ENCODE peak calls at places on chromosomes 4 and X, in ten cellular contexts. Z, B, E, T, X, N, C, U, V and P are unnamed samples.

GRCh38 chr4:141027421-141027820 is 105.8 kb downstream of the RNF150 start:
- DNase-seq in Z (no peak), B (no peak), E (no peak), T (no peak), X (no peak), N (peak), C (no peak), U (no peak), V (peak), P (no peak)

GRCh38 chr4:11487876-11488545 is 59.3 kb upstream of the HS3ST1 start:
- DNase-seq in Z (no peak), B (no peak), E (peak), T (no peak), X (no peak), N (peak), C (no peak), U (no peak), V (peak), P (no peak)

GRCh38 chrX:11558972-11559371 is 106.7 kb downstream of the ARHGAP6 start:
- DNase-seq in Z (peak), B (peak), E (no peak), T (peak), X (no peak), N (peak), C (no peak), U (peak), V (no peak), P (no peak)

GRCh38 chr4:142567199-142567598 is 278.9 kb downstream of the INPP4B start:
- DNase-seq in Z (peak), B (no peak), E (no peak), T (peak), X (no peak), N (no peak), C (no peak), U (no peak), V (no peak), P (no peak)

GRCh38 chrX:144586756-144587155 is 660.5 kb upstream of the SPANXN1 start:
- DNase-seq in Z (no peak), B (no peak), E (peak), T (no peak), X (no peak), N (peak), C (no peak), U (no peak), V (peak), P (no peak)

GRCh38 chr4:42778349-42778748 is 114.2 kb upstream of the GRXCR1 start:
- DNase-seq in Z (no peak), B (no peak), E (no peak), T (no peak), X (no peak), N (no peak), C (no peak), U (no peak), V (no peak), P (no peak)

GRCh38 chr4:112327950-112328349 is 30.8 kb downstream of the ALPK1 start:
- DNase-seq in Z (no peak), B (no peak), E (peak), T (no peak), X (no peak), N (peak), C (no peak), U (no peak), V (peak), P (no peak)

GRCh38 chrX:23797371-23798128 is 14.6 kb downstream of the SAT1 start:
- DNase-seq in Z (no peak), B (no peak), E (peak), T (no peak), X (peak), N (peak), C (no peak), U (no peak), V (no peak), P (no peak)

GRCh38 chrX:13432376-13432775 is 112.5 kb upstream of the ATXN3L start:
- DNase-seq in Z (no peak), B (no peak), E (peak), T (no peak), X (peak), N (peak), C (peak), U (no peak), V (peak), P (no peak)

GRCh38 chr4:23135792-23136645 is 443.3 kb downstream of the GBA3 start:
- DNase-seq in Z (no peak), B (peak), E (peak), T (no peak), X (no peak), N (peak), C (no peak), U (no peak), V (peak), P (peak)

GRCh38 chr4:37770016-37770415 is 56.5 kb upstream of the PGM2 start:
- DNase-seq in Z (no peak), B (no peak), E (peak), T (no peak), X (no peak), N (no peak), C (no peak), U (no peak), V (peak), P (no peak)

GRCh38 chrX:30702736-30703135 is 49.5 kb downstream of the GK start:
- DNase-seq in Z (no peak), B (no peak), E (peak), T (no peak), X (no peak), N (no peak), C (no peak), U (no peak), V (peak), P (no peak)

GRCh38 chr4:48590884-48591283 is 100.8 kb downstream of the ZAR1 start:
- DNase-seq in Z (no peak), B (no peak), E (no peak), T (no peak), X (no peak), N (no peak), C (no peak), U (no peak), V (no peak), P (no peak)

GRCh38 chr4:791201-791865 is 34.6 kb downstream of the CPLX1 start:
- DNase-seq in Z (no peak), B (no peak), E (no peak), T (no peak), X (no peak), N (no peak), C (no peak), U (no peak), V (no peak), P (no peak)

GRCh38 chr4:182286035-182286434 is 42.8 kb downstream of the TENM3 start:
- DNase-seq in Z (no peak), B (no peak), E (no peak), T (no peak), X (no peak), N (peak), C (no peak), U (no peak), V (peak), P (no peak)

GRCh38 chr4:180587379-180587778 is 1655.8 kb upstream of the TENM3 start:
- DNase-seq in Z (no peak), B (no peak), E (no peak), T (no peak), X (no peak), N (no peak), C (no peak), U (no peak), V (no peak), P (no peak)

GRCh38 chr4:186723207-186724047 is at the start of gene FAT1:
- DNase-seq in Z (peak), B (peak), E (peak), T (no peak), X (peak), N (peak), C (peak), U (no peak), V (peak), P (peak)

GRCh38 chr4:153521995-153522799 is 56.0 kb downstream of the TMEM131L start:
- DNase-seq in Z (peak), B (no peak), E (no peak), T (peak), X (no peak), N (no peak), C (no peak), U (peak), V (no peak), P (no peak)

GRCh38 chr4:7032591-7032990 is 10.6 kb upstream of the TADA2B start:
- DNase-seq in Z (no peak), B (no peak), E (no peak), T (no peak), X (no peak), N (no peak), C (no peak), U (no peak), V (no peak), P (no peak)

GRCh38 chrX:97211070-97211469 is 327.4 kb downstream of the RPA4 start:
- DNase-seq in Z (no peak), B (no peak), E (no peak), T (no peak), X (no peak), N (peak), C (no peak), U (no peak), V (no peak), P (no peak)

GRCh38 chr4:7594013-7594412 is 159.3 kb upstream of the PSAPL1 start:
- DNase-seq in Z (no peak), B (no peak), E (no peak), T (no peak), X (no peak), N (no peak), C (no peak), U (no peak), V (no peak), P (no peak)

GRCh38 chrX:44036336-44036735 is 63.1 kb upstream of the NDP start:
- DNase-seq in Z (no peak), B (no peak), E (peak), T (no peak), X (no peak), N (peak), C (no peak), U (no peak), V (peak), P (no peak)

GRCh38 chr4:98143001-98143899 is at the start of gene STPG2:
- DNase-seq in Z (peak), B (peak), E (peak), T (peak), X (peak), N (peak), C (peak), U (peak), V (peak), P (peak)
- TF ChIP-seq CTCF in Z (peak), B (peak), E (peak), T (peak), X (peak), N (peak), C (no peak), U (peak), V (peak), P (peak)

DNA sequence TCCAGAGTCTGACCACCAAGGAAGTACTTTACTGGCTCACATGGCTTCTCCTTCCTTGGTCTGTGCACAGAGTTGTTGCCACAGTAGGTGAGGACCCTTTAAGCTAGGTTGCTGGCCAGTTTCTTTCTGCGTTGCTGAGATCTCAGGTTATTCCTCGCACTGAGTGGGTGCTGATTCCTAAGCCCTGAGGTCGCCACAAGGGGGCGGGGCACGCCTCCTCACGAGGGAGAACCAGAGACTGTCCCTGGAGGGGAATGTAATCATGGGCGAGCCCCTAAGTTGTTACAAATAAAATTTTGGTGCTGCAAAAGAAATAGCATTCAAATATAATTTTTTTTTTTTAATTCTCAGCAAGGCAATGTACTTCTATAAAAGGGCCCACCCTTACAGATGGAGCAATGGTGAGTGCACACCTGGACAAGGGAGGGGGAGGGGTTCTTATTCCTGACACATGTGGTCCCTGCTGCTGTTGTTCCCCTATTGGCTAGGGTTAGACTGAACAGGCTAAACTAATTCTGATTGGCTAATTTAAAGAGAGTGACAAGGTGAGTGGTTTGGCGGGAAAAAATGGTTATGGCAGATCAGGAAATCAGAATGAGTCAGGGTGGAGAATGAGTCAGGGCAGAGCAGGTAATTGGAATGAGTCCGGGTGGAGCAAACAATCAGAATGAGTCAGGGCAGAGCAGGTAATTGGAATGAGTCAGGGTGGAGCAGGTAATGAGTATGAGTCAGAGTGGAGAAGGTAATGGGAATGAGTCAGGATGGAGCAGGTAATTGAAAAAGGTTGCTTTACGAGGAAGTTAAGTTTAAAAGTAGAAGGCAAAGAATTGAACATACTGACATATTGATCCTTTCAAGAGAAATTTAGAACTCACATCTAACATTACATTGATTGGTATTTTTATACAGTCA is 107.5 kb downstream of the VSIG4 start:
- DNase-seq in Z (no peak), B (no peak), E (no peak), T (no peak), X (no peak), N (peak), C (no peak), U (no peak), V (no peak), P (peak)
- TF ChIP-seq CTCF in Z (peak), B (no peak), E (no peak), T (no peak), X (no peak), N (no peak), C (no peak), U (no peak), V (no peak), P (no peak)

GRCh38 chr4:118587116-118587869 is 97.9 kb upstream of the METTL14 start:
- DNase-seq in Z (no peak), B (no peak), E (no peak), T (no peak), X (no peak), N (no peak), C (no peak), U (no peak), V (no peak), P (no peak)
- TF ChIP-seq CTCF in Z (no peak), B (no peak), E (no peak), T (no peak), X (no peak), N (no peak), C (no peak), U (no peak), V (no peak), P (no peak)

GRCh38 chr4:119212964-119213606 is 572 bp downstream of the USP53 start:
- DNase-seq in Z (peak), B (peak), E (peak), T (peak), X (peak), N (peak), C (peak), U (peak), V (peak), P (peak)
- TF ChIP-seq CTCF in Z (peak), B (no peak), E (peak), T (no peak), X (no peak), N (no peak), C (no peak), U (peak), V (peak), P (no peak)

GRCh38 chr4:55312491-55313101 is 33.4 kb upstream of the SRD5A3 start:
- DNase-seq in Z (peak), B (peak), E (peak), T (no peak), X (no peak), N (peak), C (no peak), U (no peak), V (peak), P (peak)
- TF ChIP-seq CTCF in Z (peak), B (peak), E (peak), T (peak), X (peak), N (peak), C (no peak), U (peak), V (peak), P (peak)

DNA sequence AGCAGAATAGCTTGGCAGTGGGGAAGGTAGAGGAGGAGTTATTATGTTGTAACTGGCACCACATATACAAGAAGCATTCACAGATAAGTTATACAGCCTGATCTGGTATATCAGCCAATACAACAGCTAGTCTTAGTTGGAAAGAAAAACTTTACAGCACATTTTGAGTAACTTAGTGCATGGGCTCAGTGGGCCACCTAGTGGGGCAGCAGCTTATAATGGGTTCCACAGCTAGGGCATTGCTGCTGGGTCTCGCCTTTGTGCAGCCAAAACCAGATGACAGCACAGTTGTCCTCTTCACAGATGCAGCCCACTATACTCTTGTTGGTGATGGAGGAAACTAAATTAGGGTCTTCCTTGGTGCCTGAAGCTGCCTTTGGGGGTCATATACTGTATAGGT is 448.1 kb upstream of the RASGEF1B start:
- DNase-seq in Z (no peak), B (peak), E (peak), T (no peak), X (no peak), N (no peak), C (no peak), U (no peak), V (peak), P (no peak)
- TF ChIP-seq CTCF in Z (no peak), B (peak), E (no peak), T (no peak), X (no peak), N (no peak), C (no peak), U (no peak), V (no peak), P (no peak)

GRCh38 chr4:158536833-158537232 is 15.2 kb downstream of the RXFP1 start:
- DNase-seq in Z (no peak), B (no peak), E (no peak), T (no peak), X (no peak), N (no peak), C (no peak), U (no peak), V (no peak), P (no peak)

GRCh38 chr4:158538176-158538575 is 16.5 kb downstream of the RXFP1 start:
- DNase-seq in Z (no peak), B (no peak), E (peak), T (no peak), X (no peak), N (peak), C (no peak), U (no peak), V (peak), P (no peak)

GRCh38 chr4:158540125-158540907 is 18.6 kb downstream of the RXFP1 start:
- DNase-seq in Z (no peak), B (no peak), E (no peak), T (no peak), X (no peak), N (peak), C (no peak), U (no peak), V (no peak), P (no peak)

GRCh38 chr4:158538911-158539310 is 17.2 kb downstream of the RXFP1 start:
- DNase-seq in Z (no peak), B (no peak), E (no peak), T (no peak), X (no peak), N (no peak), C (no peak), U (no peak), V (no peak), P (no peak)

GRCh38 chr4:158541506-158541905 is 19.8 kb downstream of the RXFP1 start:
- DNase-seq in Z (no peak), B (no peak), E (no peak), T (no peak), X (no peak), N (no peak), C (no peak), U (no peak), V (no peak), P (no peak)
- TF ChIP-seq CTCF in Z (no peak), B (no peak), E (no peak), T (no peak), X (no peak), N (no peak), C (no peak), U (no peak), V (no peak), P (no peak)

GRCh38 chr4:137283737-137284136 is 248.6 kb downstream of the PCDH18 start:
- DNase-seq in Z (no peak), B (no peak), E (peak), T (no peak), X (no peak), N (peak), C (no peak), U (no peak), V (peak), P (no peak)

GRCh38 chr4:137274404-137274803 is 257.9 kb downstream of the PCDH18 start:
- DNase-seq in Z (no peak), B (no peak), E (peak), T (no peak), X (no peak), N (no peak), C (no peak), U (no peak), V (peak), P (no peak)

DNA sequence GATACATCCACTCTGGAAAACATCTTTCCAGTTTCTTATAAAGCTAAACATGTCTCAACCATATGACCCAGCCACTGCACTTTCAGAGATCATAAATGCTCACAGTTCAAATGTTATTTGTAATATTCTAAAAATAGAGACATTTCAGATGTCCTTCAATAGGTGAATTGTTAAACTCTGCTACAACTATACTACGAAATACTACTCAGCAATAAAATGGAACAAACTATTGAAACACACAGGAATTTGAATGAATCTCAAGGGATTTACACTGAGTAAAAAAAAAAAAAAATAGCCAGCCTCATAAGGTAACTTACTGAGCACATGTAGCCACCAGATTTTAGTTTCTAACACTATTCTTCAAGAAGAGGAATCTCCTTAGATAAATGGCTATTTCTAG is 253.9 kb downstream of the PCDH18 start:
- DNase-seq in Z (no peak), B (no peak), E (no peak), T (no peak), X (no peak), N (no peak), C (no peak), U (no peak), V (no peak), P (no peak)
- TF ChIP-seq CTCF in Z (no peak), B (no peak), E (no peak), T (no peak), X (no peak), N (no peak), C (no peak), U (no peak), V (no peak), P (no peak)

DNA sequence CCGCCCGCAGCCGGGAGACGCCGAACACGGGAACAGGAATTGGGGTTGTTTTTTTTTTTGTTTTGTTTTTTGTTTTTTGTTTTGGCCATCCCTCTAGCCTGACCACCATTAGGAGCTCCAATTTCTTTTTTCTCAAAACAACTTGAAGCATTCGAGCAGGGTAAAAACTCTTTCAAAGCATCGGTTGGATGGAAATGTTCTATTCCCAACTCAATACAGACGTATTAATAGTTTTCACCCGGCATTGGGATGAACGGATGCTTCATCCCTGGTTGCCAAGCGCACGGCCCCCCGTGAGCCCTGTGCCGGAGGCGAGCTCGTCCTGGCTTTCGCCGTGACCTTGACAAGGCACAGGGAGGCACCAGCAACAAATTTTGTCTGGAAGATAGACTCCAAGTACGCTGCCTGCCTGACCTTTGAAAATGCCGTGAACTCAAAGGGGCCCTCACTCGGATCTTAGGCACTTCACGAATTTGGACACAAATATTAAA is 352 bp upstream of the MAP3K15 start:
- DNase-seq in Z (no peak), B (no peak), E (no peak), T (no peak), X (no peak), N (no peak), C (no peak), U (no peak), V (no peak), P (no peak)
- TF ChIP-seq CTCF in Z (no peak), B (peak), E (no peak), T (no peak), X (no peak), N (no peak), C (no peak), U (peak), V (no peak), P (no peak)